ENCODE peak calls at places on chromosome 20, in four cellular contexts. X is H9, U is neural progenitor cell, N is neuronal stem cell. A is an unnamed sample.

GRCh38 chr20:25984933-25985332 is 288.3 kb upstream of the ZNF337 start:
- DNase-seq in X (no peak), U (no peak), N (no peak), A (no peak)

GRCh38 chr20:23773579-23773978 is 22.8 kb upstream of the CST1 start:
- DNase-seq in X (no peak), U (no peak), N (no peak), A (no peak)

GRCh38 chr20:10745790-10746189 is 72.0 kb upstream of the JAG1 start:
- DNase-seq in X (no peak), U (no peak), N (no peak), A (no peak)

GRCh38 chr20:63698739-63699465 is 2.5 kb downstream of the TNFRSF6B start:
- DNase-seq in X (peak), U (no peak), N (no peak), A (no peak)

GRCh38 chr20:51318058-51318960 is 224.2 kb downstream of the NFATC2 start:
- DNase-seq in X (peak), U (peak), N (peak), A (peak)

GRCh38 chr20:10673176-10673830 is 496 bp downstream of the JAG1 start:
- DNase-seq in X (peak), U (peak), N (no peak), A (peak)

GRCh38 chr20:48772183-48772976 is 55.4 kb downstream of the PREX1 start:
- DNase-seq in X (no peak), U (no peak), N (no peak), A (no peak)

GRCh38 chr20:20096421-20096820 is 44.1 kb downstream of the CFAP61 start:
- DNase-seq in X (no peak), U (no peak), N (no peak), A (no peak)

GRCh38 chr20:15760217-15760567 is 813.1 kb downstream of the KIF16B start:
- DNase-seq in X (no peak), U (no peak), N (no peak), A (no peak)

GRCh38 chr20:313948-314347 is 11.4 kb upstream of the SOX12 start:
- DNase-seq in X (no peak), U (no peak), N (no peak), A (no peak)

GRCh38 chr20:56636701-56637100 is 7.6 kb downstream of the TFAP2C start:
- DNase-seq in X (no peak), U (no peak), N (no peak), A (no peak)

GRCh38 chr20:51484141-51484815 is 58.2 kb downstream of the NFATC2 start:
- DNase-seq in X (no peak), U (no peak), N (no peak), A (no peak)

GRCh38 chr20:62741191-62741676 is 32.6 kb downstream of the NTSR1 start:
- DNase-seq in X (peak), U (peak), N (peak), A (no peak)

GRCh38 chr20:53929974-53930650 is 140.3 kb downstream of the BCAS1 start:
- DNase-seq in X (no peak), U (no peak), N (no peak), A (no peak)
- H3K27ac ChIP-seq in X (no peak), U (no peak), N (no peak), A (no peak)

DNA sequence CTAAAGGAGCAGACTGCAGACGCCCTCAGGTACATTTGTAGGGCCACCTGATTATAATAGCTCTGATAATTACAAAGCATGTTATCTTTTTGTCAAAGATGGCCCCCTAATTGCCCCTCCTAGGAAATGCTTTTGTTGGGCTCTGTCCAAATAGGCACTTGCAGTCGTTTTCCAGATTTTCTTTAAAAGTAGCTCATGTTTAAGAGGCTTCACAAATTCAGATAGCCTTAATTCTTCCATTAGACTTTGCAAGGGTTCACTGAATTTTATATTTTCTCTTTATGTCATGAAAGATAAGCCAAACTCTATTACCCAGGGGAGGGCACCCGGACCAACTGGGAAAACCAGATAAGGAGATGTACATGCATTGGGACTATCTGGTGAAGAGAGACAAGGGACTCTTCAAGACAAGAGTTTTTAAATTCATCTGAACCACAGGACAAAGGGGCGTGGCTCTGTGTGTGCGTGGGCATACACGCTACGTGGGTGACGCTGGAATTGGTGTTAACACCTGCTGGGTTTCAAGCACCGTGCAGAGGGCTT is 95.6 kb downstream of the TOX2 start:
- DNase-seq in X (peak), U (no peak), N (no peak), A (no peak)
- H3K27ac ChIP-seq in X (no peak), U (no peak), N (no peak), A (no peak)

GRCh38 chr20:4922186-4922585 is 79.1 kb downstream of the SLC23A2 start:
- DNase-seq in X (no peak), U (no peak), N (no peak), A (no peak)
- H3K27ac ChIP-seq in X (no peak), U (no peak), N (no peak), A (no peak)

GRCh38 chr20:3922223-3922982 is 33.2 kb downstream of the PANK2 start:
- DNase-seq in X (no peak), U (no peak), N (no peak), A (no peak)
- H3K27ac ChIP-seq in X (no peak), U (no peak), N (no peak), A (peak)

DNA sequence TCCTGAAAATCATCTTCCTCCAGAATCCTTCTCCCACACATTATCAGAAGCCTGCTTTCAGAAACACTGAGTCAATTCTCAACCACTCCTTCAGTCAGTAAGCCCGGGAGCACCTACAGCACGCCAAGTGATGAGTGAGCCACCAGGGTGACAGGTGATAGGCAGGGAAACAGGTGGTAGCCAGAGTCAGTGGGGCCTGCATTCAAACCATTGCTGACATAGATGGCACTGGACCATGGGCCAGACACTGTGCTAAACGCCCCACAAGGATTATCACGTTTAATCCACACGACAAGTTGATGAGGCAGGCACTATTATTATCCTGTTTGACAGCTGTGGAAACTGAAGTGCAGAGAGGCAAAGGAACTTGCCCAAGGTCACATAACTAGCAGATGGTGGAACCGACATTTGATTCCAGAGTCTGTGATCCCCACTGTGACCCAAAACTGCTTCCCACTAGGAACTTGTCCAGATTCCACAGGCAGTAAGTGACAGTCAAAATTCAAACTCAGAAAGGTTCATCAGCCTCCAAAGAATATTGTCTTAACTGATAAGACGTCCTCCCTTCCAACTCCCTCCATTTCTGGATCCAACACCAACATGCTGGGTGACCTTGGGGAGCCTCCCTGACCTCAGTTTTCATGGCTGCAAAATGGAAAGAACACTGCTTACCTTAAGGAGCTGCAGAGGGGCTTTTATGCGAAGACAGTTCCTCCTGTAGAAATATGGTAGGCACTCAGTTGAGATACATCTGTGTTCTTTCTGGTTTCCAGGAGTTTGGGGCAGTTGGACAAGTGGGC is 23.9 kb upstream of the TOP1 start:
- DNase-seq in X (no peak), U (no peak), N (no peak), A (no peak)
- H3K27ac ChIP-seq in X (no peak), U (no peak), N (no peak), A (no peak)

GRCh38 chr20:50149481-50150254 is 3.9 kb downstream of the PEDS1 start:
- DNase-seq in X (no peak), U (no peak), N (no peak), A (no peak)

GRCh38 chr20:50153500-50154377 is at the start of gene PEDS1:
- DNase-seq in X (peak), U (peak), N (peak), A (peak)

GRCh38 chr20:50153153-50153499 is 397 bp downstream of the PEDS1 start:
- DNase-seq in X (no peak), U (peak), N (no peak), A (no peak)

GRCh38 chr20:50152394-50153152 is 950 bp downstream of the PEDS1 start:
- DNase-seq in X (no peak), U (no peak), N (no peak), A (no peak)

DNA sequence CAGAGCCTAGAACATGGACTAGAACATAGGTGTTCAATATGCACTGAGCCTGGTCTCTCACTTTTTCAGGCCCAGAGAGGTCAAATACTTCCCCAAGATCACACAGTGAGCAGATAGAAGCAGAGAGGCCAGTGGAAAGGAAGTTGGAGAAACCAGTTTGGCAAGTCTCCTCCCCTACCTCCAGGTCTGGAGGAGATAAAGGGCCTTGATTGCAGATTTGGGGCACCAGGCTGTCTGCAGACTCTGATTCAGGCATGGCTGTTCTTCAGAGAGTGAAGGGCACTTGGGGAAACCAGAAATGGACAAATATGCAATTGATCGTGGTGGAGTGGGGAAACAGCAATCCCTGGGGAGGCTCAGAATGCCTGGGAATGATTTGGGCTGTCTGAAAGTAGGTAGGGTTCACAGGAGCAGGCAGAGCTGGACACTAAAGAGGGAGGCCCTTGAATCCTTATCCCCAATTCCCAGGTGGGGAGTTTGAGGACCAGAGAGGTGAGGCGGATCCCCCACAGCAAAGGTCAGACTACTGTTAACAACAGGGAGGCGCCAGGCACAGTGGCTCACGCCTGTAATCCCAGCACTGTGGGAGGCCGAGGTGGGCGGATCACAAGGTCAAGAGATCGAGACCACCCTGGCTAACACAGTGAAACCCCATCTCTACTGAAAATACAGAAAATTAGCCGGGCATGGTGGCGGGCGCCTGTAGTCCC is 2.3 kb downstream of the PEDS1 start:
- DNase-seq in X (no peak), U (no peak), N (no peak), A (no peak)
- H3K27ac ChIP-seq in X (no peak), U (no peak), N (no peak), A (no peak)

DNA sequence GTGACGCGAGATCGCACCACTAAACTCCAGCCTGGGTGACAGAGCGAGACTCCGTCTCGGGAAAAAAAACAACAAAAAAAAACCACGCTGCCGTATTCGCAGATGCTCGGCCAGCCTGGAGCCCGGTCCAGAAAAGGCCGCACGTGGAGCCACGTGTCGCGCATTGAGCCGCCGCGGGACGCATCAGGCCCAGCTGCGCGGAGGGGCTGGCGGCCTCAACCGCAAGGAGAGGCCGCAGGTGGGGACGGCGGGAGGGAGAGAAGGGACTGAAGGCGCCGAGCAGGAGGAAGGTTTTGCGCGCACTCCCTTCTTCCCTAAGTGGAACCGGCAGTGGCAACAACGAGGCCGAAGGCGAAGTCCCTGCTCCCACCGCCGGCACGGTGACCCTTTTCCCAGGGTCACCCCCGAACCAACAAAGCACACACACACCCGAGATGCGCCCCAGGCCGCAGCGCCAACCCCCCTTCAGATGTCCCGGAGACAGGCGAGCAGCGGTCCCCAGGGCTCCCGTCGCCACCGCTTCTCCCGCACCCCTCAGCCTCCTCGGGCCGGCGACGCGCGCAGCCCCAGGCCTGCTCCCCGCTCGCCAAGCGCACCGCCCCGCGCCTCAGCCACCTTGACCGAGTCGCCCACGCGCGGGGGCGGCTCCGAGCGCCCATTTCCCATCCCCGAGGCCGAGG is 681 bp downstream of the SYCP2 start:
- DNase-seq in X (no peak), U (no peak), N (no peak), A (no peak)
- H3K27ac ChIP-seq in X (no peak), U (no peak), N (no peak), A (no peak)

GRCh38 chr20:33837096-33837830 is 26.1 kb downstream of the CHMP4B start:
- DNase-seq in X (no peak), U (no peak), N (no peak), A (no peak)
- H3K27ac ChIP-seq in X (no peak), U (no peak), N (no peak), A (no peak)

DNA sequence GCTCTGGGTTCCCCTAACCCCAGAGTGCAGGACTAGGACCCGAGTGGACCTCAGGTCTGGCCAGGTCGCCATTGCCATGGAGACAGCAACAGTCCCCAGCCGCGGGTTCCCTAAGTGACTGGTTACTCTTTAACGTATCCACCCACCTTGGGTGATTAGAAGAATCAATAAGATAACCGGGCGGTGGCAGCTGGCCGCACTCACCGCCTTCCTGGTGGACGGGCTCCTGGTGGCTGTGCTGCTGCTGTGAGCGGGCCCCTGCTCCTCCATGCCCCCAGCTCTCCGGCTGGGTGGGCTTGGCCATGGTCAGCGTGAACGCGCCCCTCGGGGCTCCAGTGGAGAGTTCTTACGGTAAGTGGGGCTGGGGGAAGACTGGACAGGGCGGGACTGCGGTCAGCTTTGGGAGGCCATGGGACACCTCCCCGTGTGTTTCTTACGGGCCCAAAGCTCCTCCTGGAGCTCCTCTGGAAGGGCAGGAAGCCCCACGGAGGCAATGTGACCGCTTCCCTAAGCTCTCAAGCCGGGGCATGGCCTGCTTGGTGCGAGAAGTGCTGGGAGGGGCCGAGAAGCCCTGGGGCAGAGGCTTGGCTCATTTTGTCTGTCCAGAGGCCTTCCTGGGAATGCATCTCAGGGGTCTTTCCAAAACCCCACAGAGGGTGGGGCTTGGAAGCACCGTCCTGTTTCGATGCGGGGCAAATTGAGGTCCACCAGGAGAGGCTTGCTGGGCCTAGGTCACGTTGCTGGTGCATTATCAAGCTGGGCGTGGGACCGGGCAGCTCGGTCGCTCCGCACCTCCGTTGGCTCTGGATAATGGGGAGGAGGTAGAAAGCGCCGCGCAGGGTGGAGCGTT is at the start of gene HNF4A:
- DNase-seq in X (no peak), U (no peak), N (no peak), A (no peak)
- H3K27ac ChIP-seq in X (no peak), U (no peak), N (no peak), A (no peak)